ENCODE peak calls at places on chromosomes 4 and X, in five cellular contexts. C, M, T, K and G are unnamed samples.

GRCh38 chrX:152725409-152725808 is 8.1 kb downstream of the CSAG1 start:
- DNase-seq in C (no peak), M (no peak), T (no peak), K (peak; percentile 24), G (no peak)

GRCh38 chr4:35836591-35836990 is 407.7 kb downstream of the ARAP2 start:
- DNase-seq in C (no peak), M (no peak), T (no peak), K (no peak), G (no peak)

GRCh38 chrX:154481911-154482601 is 3.0 kb upstream of the LAGE3 start:
- DNase-seq in C (no peak), M (no peak), T (no peak), K (peak; percentile 63), G (no peak)

GRCh38 chr4:48899950-48900349 is 6.6 kb downstream of the OCIAD2 start:
- DNase-seq in C (no peak), M (no peak), T (no peak), K (no peak), G (peak; percentile 61)

GRCh38 chrX:154751121-154751668 is 318 bp upstream of the GAB3 start:
- DNase-seq in C (no peak), M (no peak), T (no peak), K (peak; percentile 82), G (peak; percentile 39)

GRCh38 chr4:39976945-39977488 is 694 bp downstream of the PDS5A start:
- DNase-seq in C (peak; percentile 18), M (peak; percentile 29), T (peak; percentile 56), K (no peak), G (peak; percentile 52)

GRCh38 chrX:23779025-23779424 is 3.9 kb upstream of the SAT1 start:
- DNase-seq in C (no peak), M (no peak), T (no peak), K (no peak), G (no peak)

GRCh38 chr4:17690898-17691297 is 76.5 kb downstream of the MED28 start:
- DNase-seq in C (no peak), M (no peak), T (no peak), K (no peak), G (no peak)

GRCh38 chr4:119087121-119087520 is 48.5 kb upstream of the MYOZ2 start:
- DNase-seq in C (no peak), M (no peak), T (no peak), K (no peak), G (no peak)

DNA sequence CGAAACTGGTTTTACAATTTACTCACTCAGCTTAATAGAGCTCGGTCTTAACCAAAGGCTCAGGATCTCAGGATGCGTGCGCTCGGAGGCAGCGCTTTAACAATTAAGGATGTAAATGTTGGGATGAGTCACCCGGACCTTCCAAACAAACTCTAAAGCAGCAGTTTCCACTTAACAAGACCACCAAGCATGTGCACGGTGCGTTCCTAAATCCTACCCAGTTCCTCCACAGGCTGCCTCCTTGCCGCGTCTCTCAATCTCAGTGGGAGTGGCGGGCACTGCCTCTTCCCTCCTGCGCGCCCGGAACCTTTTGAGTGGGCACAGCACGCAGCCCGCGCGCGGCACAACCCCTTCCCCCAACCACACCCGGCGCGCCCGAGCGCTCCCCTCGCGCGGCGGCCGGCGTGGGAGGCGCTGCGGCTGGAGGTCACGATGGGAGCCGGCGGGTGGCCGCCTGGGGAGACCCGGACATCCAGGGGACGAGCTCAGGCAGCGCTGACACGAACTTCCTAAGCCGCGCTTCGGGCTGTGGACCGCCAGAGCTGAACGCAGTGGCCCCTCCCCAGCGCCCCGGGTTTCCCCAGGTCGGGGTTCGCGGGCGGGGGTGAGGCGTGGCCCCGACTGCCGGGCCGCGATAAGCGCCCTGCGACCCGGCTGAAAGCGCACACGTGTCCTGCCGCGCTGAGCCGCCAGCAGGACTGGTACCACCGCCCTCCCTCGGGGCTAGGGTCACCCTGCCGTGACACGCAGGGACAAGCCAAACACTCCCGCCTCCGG is at the start of gene ABCG2:
- DNase-seq in C (no peak), M (no peak), T (peak; percentile 52), K (peak; percentile 78), G (peak; percentile 43)
- TF ChIP-seq POLR2A in C (no peak), M (no peak), T (no peak), K (no peak), G (no peak)

GRCh38 chr4:88037936-88038335 is 30.5 kb downstream of the PKD2 start:
- DNase-seq in C (no peak), M (no peak), T (no peak), K (no peak), G (no peak)
- H3K36me3 ChIP-seq in C (peaks cover 6% of the 10 kb centered on the region), M (peaks cover 74% of the 10 kb centered on the region), T (peaks cover 71% of the 10 kb centered on the region), K (no peaks in the 10 kb centered on the region), G (no peaks in the 10 kb centered on the region)

GRCh38 chrX:40088803-40089540 is 8.8 kb downstream of the BCOR start:
- DNase-seq in C (no peak), M (no peak), T (no peak), K (no peak), G (no peak)
- H3K4me1 ChIP-seq in C (no peaks in the 10 kb centered on the region), M (peaks cover 67% of the 10 kb centered on the region), T (peaks cover 49% of the 10 kb centered on the region), K (peaks cover 47% of the 10 kb centered on the region), G (peaks cover 16% of the 10 kb centered on the region)

GRCh38 chr4:98680806-98681205 is 22.4 kb upstream of the TSPAN5 start:
- DNase-seq in C (no peak), M (no peak), T (no peak), K (no peak), G (no peak)
- TF ChIP-seq POLR2A in C (no peak), M (no peak), T (no peak), K (no peak), G (no peak)

GRCh38 chr4:150943831-150944230 is 71.3 kb downstream of the LRBA start:
- DNase-seq in C (no peak), M (no peak), T (no peak), K (no peak), G (no peak)

GRCh38 chr4:150943126-150943525 is 72.0 kb downstream of the LRBA start:
- DNase-seq in C (no peak), M (no peak), T (no peak), K (no peak), G (no peak)

GRCh38 chr4:150948069-150948468 is 67.0 kb downstream of the LRBA start:
- DNase-seq in C (no peak), M (no peak), T (no peak), K (no peak), G (no peak)

GRCh38 chr4:150942539-150942938 is 72.5 kb downstream of the LRBA start:
- DNase-seq in C (no peak), M (no peak), T (no peak), K (no peak), G (no peak)

GRCh38 chr4:150944660-150945059 is 70.4 kb downstream of the LRBA start:
- DNase-seq in C (no peak), M (no peak), T (no peak), K (no peak), G (no peak)
- H3K36me3 ChIP-seq in C (no peaks in the 10 kb centered on the region), M (no peaks in the 10 kb centered on the region), T (no peaks in the 10 kb centered on the region), K (no peaks in the 10 kb centered on the region), G (no peaks in the 10 kb centered on the region)

GRCh38 chrX:131987252-131987651 is 35.9 kb upstream of the STK26 start:
- DNase-seq in C (no peak), M (no peak), T (no peak), K (no peak), G (no peak)

GRCh38 chrX:131988236-131988635 is 34.9 kb upstream of the STK26 start:
- DNase-seq in C (no peak), M (no peak), T (no peak), K (no peak), G (no peak)

DNA sequence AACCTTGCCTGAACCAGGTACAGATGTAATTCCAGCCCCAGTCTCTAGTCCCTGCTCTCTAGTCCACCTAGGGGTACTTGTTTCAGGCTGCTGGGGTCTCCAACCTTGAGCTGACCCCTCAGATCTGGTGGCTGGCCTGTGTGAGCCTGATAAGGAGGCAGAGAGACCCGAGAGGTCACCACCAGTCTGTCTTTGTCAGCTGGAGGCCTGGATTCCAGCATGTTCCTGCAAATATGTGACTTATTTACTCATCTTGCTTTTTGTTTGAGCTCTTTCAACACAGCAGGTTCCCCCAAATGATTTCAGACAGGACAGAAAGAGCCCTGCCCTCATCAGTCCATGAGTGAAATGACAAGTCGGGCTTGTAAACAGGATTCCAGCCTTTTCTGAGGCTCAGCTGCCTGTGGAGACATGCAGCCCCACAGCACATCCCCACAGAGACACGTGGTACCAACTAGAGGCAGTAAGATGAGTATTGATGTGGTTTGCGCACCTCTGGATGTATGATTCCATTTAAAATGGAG is 37.5 kb upstream of the STK26 start:
- DNase-seq in C (no peak), M (no peak), T (no peak), K (no peak), G (no peak)
- H3K4me1 ChIP-seq in C (no peaks in the 10 kb centered on the region), M (no peaks in the 10 kb centered on the region), T (no peaks in the 10 kb centered on the region), K (peaks cover 30% of the 10 kb centered on the region), G (no peaks in the 10 kb centered on the region)

GRCh38 chrX:13396887-13397286 is 77.0 kb upstream of the ATXN3L start:
- DNase-seq in C (no peak), M (no peak), T (no peak), K (no peak), G (no peak)
- TF ChIP-seq POLR2A in C (no peak), M (no peak), T (no peak), K (no peak), G (no peak)